ENCODE peak calls at places on chromosomes 12 and 14, in ten cellular contexts. U is IMR-90, P is Peyer's patch, S is heart left ventricle, M is esophagus muscularis mucosa, K is stomach, Z is tibial nerve, T is A549, R is GM12891, E is GM12878. Y is an unnamed sample.

GRCh38 chr12:27703720-27704452 is 6.7 kb upstream of the MRPS35 start:
- DNase-seq in U (peak; percentile 89), P (peak; percentile 70), S (peak; percentile 59), M (no peak), K (peak; percentile 84), Z (peak; percentile 34), T (peak; percentile 47), R (peak; percentile 30), E (peak; percentile 43), Y (peak; percentile 81)

GRCh38 chr12:43795716-43796282 is 10.3 kb downstream of the TWF1 start:
- DNase-seq in U (peak; percentile 21), P (no peak), S (no peak), M (no peak), K (no peak), Z (no peak), T (no peak), R (no peak), E (no peak), Y (no peak)

GRCh38 chr14:93894992-93895391 is 32.2 kb upstream of the FAM181A start:
- DNase-seq in U (no peak), P (no peak), S (no peak), M (no peak), K (no peak), Z (no peak), T (no peak), R (no peak), E (no peak), Y (no peak)

GRCh38 chr12:27434673-27435565 is 11.6 kb upstream of the SMCO2 start:
- DNase-seq in U (no peak), P (no peak), S (no peak), M (no peak), K (no peak), Z (no peak), T (peak; percentile 26), R (no peak), E (no peak), Y (peak; percentile 3)

GRCh38 chr12:109944975-109945374 is 44.9 kb downstream of the TCHP start:
- DNase-seq in U (peak; percentile 82), P (no peak), S (peak; percentile 35), M (no peak), K (no peak), Z (no peak), T (no peak), R (no peak), E (no peak), Y (no peak)

GRCh38 chr12:102425109-102426009 is 55.0 kb downstream of the IGF1 start:
- DNase-seq in U (no peak), P (no peak), S (no peak), M (no peak), K (no peak), Z (no peak), T (no peak), R (no peak), E (no peak), Y (no peak)

GRCh38 chr12:57771873-57772428 is at the start of gene METTL1:
- DNase-seq in U (peak; percentile 97), P (peak; percentile 95), S (peak; percentile 94), M (peak; percentile 98), K (peak; percentile 95), Z (peak; percentile 87), T (peak; percentile 96), R (peak; percentile 92), E (peak; percentile 83), Y (peak; percentile 98)

GRCh38 chr14:29191092-29191491 is 424.5 kb downstream of the FOXG1 start:
- DNase-seq in U (no peak), P (no peak), S (no peak), M (no peak), K (no peak), Z (no peak), T (no peak), R (no peak), E (no peak), Y (no peak)

GRCh38 chr12:34340534-34341361 is 318.5 kb downstream of the ALG10 start:
- DNase-seq in U (no peak), P (no peak), S (no peak), M (no peak), K (no peak), Z (no peak), T (no peak), R (no peak), E (no peak), Y (no peak)

GRCh38 chr12:120534703-120535655 is 823 bp downstream of the RNF10 start:
- DNase-seq in U (peak; percentile 92), P (peak; percentile 41), S (peak; percentile 31), M (no peak), K (peak; percentile 45), Z (no peak), T (peak; percentile 64), R (no peak), E (no peak), Y (peak; percentile 93)

GRCh38 chr12:105480162-105480561 is 149.7 kb downstream of the C12orf75 start:
- DNase-seq in U (peak; percentile 31), P (no peak), S (no peak), M (no peak), K (no peak), Z (no peak), T (no peak), R (no peak), E (no peak), Y (no peak)

GRCh38 chr12:91817512-91817911 is 328.1 kb downstream of the BTG1 start:
- DNase-seq in U (no peak), P (no peak), S (no peak), M (no peak), K (peak; percentile 50), Z (no peak), T (no peak), R (no peak), E (no peak), Y (no peak)

GRCh38 chr12:80857311-80857710 is 80.4 kb downstream of the LIN7A start:
- DNase-seq in U (peak; percentile 62), P (no peak), S (no peak), M (no peak), K (no peak), Z (no peak), T (no peak), R (no peak), E (no peak), Y (no peak)

GRCh38 chr12:51307655-51308593 is 16.1 kb downstream of the BIN2 start:
- DNase-seq in U (peak; percentile 87), P (no peak), S (no peak), M (no peak), K (no peak), Z (no peak), T (peak; percentile 89), R (no peak), E (no peak), Y (no peak)
- TF ChIP-seq POLR2A in U (no peak), P (no peak), S (no peak), M (no peak), K (no peak), Z (no peak), T (no peak), R (no peak), E (no peak), Y (no peak)

GRCh38 chr12:11765817-11766794 is 116.6 kb downstream of the ETV6 start:
- DNase-seq in U (peak; percentile 70), P (peak; percentile 75), S (peak; percentile 54), M (no peak), K (no peak), Z (no peak), T (no peak), R (no peak), E (peak; percentile 92), Y (no peak)

GRCh38 chr12:11762723-11763326 is 113.4 kb downstream of the ETV6 start:
- DNase-seq in U (no peak), P (peak; percentile 41), S (no peak), M (no peak), K (no peak), Z (no peak), T (no peak), R (no peak), E (peak; percentile 88), Y (no peak)

GRCh38 chr12:11761869-11762567 is 112.5 kb downstream of the ETV6 start:
- DNase-seq in U (no peak), P (no peak), S (no peak), M (no peak), K (no peak), Z (no peak), T (no peak), R (no peak), E (peak; percentile 99), Y (no peak)

GRCh38 chr12:11765421-11765816 is 115.9 kb downstream of the ETV6 start:
- DNase-seq in U (peak; percentile 52), P (no peak), S (no peak), M (no peak), K (no peak), Z (no peak), T (no peak), R (no peak), E (no peak), Y (no peak)

GRCh38 chr12:11763760-11764520 is 114.5 kb downstream of the ETV6 start:
- DNase-seq in U (peak; percentile 86), P (no peak), S (no peak), M (no peak), K (no peak), Z (no peak), T (no peak), R (no peak), E (no peak), Y (no peak)
- TF ChIP-seq POLR2A in U (no peak), P (no peak), S (no peak), M (no peak), K (no peak), Z (no peak), T (no peak), R (no peak), E (no peak), Y (no peak)

DNA sequence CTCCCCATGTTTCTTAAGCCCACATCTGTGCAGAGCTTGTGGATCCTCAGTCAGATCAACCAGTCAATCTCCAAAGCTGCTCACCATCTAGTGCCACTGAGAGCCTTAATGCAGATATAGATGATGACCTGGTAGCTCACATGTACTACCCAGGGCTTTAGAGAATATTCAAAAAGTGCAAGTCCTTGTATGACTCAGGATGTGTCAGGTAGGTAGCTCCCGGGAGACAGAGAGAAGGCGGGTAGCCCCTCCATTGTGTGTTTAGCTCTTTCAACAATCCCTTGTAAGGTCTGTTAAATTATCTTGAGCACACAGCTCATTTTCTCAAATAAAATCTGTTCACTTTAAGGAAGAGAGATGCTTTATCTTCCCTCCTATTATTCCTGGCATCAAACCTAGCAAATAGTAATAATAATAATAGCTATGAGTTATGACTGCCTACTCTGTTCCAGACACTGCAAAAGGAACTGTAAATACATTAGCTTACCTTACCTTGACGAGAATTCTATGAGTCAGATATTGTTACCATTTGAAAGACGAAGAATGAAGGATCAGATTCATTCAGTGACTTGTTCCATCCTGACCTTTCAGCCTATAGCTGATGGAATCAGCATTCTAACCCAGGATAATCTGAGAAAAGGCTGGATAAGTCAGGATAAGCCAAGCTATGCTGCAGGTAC is 57.6 kb upstream of the CCND2 start:
- DNase-seq in U (no peak), P (no peak), S (no peak), M (peak; percentile 68), K (no peak), Z (no peak), T (no peak), R (peak; percentile 23), E (peak; percentile 57), Y (no peak)
- TF ChIP-seq POLR2A in U (no peak), P (no peak), S (no peak), M (no peak), K (no peak), Z (no peak), T (no peak), R (peak; percentile 18), E (no peak), Y (no peak)

DNA sequence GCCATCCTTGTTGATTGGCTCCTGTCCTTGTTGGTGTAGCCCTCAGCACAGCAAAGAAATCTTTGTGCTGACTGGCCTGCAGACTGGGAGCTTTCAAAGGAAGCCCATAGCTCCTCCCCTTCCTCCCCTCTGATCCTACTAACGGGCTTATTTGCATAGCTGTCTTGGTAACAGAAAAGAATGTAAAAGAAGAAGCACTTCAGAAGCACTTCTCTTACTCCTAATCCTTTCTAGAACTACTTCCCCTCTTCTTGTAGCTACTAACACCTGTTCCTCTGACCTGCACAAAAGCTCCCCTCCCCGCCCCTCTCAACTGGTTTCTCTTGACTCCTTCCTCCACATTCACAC is 14.3 kb upstream of the RIC8B start:
- DNase-seq in U (peak; percentile 15), P (peak; percentile 66), S (no peak), M (no peak), K (no peak), Z (no peak), T (no peak), R (peak; percentile 47), E (peak; percentile 65), Y (no peak)
- TF ChIP-seq POLR2A in U (no peak), P (no peak), S (no peak), M (no peak), K (no peak), Z (no peak), T (no peak), R (peak; percentile 58), E (peak; percentile 81), Y (no peak)